ENCODE peak calls at places on chromosomes 13 and 19, in five cellular contexts. U is stimulated activated naive CD8-positive, alpha-beta T cell treated with anti-CD3 and anti-CD28 coated beads, Interleukin-15, amount 100 ng/mL, for 72 hours; H is H9; I is activated CD4-positive, alpha-beta T cell treated with anti-CD3 and anti-CD28 coated beads for 36 hours; C is GM12865. N is an unnamed sample.

GRCh38 chr19:29002336-29002735 is 210.6 kb downstream of the UQCRFS1 start:
- DNase-seq in U (no peak), H (no peak), I (no peak), C (no peak), N (no peak)

GRCh38 chr13:113149711-113150544 is 8.5 kb upstream of the PROZ start:
- DNase-seq in U (no peak), H (peak), I (no peak), C (no peak), N (no peak)

GRCh38 chr19:16199275-16199932 is 1.7 kb downstream of the AP1M1 start:
- DNase-seq in U (peak), H (no peak), I (no peak), C (no peak), N (no peak)

GRCh38 chr13:25898991-25899390 is 152.8 kb downstream of the SHISA2 start:
- DNase-seq in U (no peak), H (no peak), I (no peak), C (no peak), N (no peak)

GRCh38 chr13:27182844-27183497 is 11.4 kb upstream of the USP12 start:
- DNase-seq in U (no peak), H (no peak), I (no peak), C (no peak), N (no peak)

GRCh38 chr19:7262470-7262869 is 31.7 kb downstream of the INSR start:
- DNase-seq in U (no peak), H (no peak), I (no peak), C (no peak), N (no peak)

GRCh38 chr19:29752450-29753025 is 37.5 kb upstream of the C19orf12 start:
- DNase-seq in U (no peak), H (no peak), I (no peak), C (no peak), N (no peak)

GRCh38 chr13:114002771-114003321 is 29.0 kb upstream of the C13orf46 start:
- DNase-seq in U (no peak), H (no peak), I (no peak), C (no peak), N (no peak)

GRCh38 chr13:43346427-43346826 is 323.0 kb downstream of the DNAJC15 start:
- DNase-seq in U (no peak), H (no peak), I (no peak), C (no peak), N (no peak)

GRCh38 chr19:2251577-2252480 is 2.7 kb downstream of the AMH start:
- DNase-seq in U (peak), H (no peak), I (peak), C (no peak), N (no peak)

GRCh38 chr19:50556236-50557008 is 11.8 kb downstream of the LRRC4B start:
- DNase-seq in U (peak), H (peak), I (peak), C (peak), N (peak)

GRCh38 chr19:47161876-47162489 is 31.3 kb downstream of the SAE1 start:
- DNase-seq in U (no peak), H (no peak), I (no peak), C (no peak), N (no peak)

GRCh38 chr19:6536138-6536671 is 5.4 kb downstream of the TNFSF9 start:
- DNase-seq in U (peak), H (peak), I (peak), C (peak), N (peak)

GRCh38 chr13:55583953-55584593 is 1556.6 kb upstream of the PRR20A start:
- DNase-seq in U (no peak), H (peak), I (no peak), C (no peak), N (no peak)

GRCh38 chr13:112616586-112617381 is 28.8 kb upstream of the TUBGCP3 start:
- DNase-seq in U (no peak), H (peak), I (peak), C (peak), N (peak)

GRCh38 chr19:39236527-39236926 is 8.3 kb downstream of the IFNL3 start:
- DNase-seq in U (peak), H (no peak), I (peak), C (no peak), N (no peak)

GRCh38 chr13:104641309-104641708 is 1575.1 kb upstream of the SLC10A2 start:
- DNase-seq in U (no peak), H (no peak), I (no peak), C (no peak), N (no peak)

GRCh38 chr13:114339779-114340534 is 25.7 kb downstream of the CHAMP1 start:
- DNase-seq in U (peak), H (no peak), I (peak), C (peak), N (no peak)

GRCh38 chr19:49340069-49340864 is 5.1 kb downstream of the CD37 start:
- DNase-seq in U (peak), H (peak), I (no peak), C (peak), N (peak)

GRCh38 chr13:100159584-100159983 is 70.7 kb downstream of the PCCA start:
- DNase-seq in U (no peak), H (no peak), I (no peak), C (no peak), N (no peak)

GRCh38 chr13:40535345-40535836 is 131.1 kb downstream of the FOXO1 start:
- DNase-seq in U (no peak), H (no peak), I (no peak), C (no peak), N (no peak)

GRCh38 chr13:81929988-81930387 is 1589.1 kb upstream of the SPRY2 start:
- DNase-seq in U (no peak), H (peak), I (no peak), C (no peak), N (no peak)

GRCh38 chr13:63367522-63368198 is 1952.0 kb upstream of the PCDH20 start:
- DNase-seq in U (no peak), H (peak), I (no peak), C (no peak), N (no peak)

GRCh38 chr19:4140237-4140711 is 13.2 kb upstream of the CREB3L3 start:
- DNase-seq in U (peak), H (peak), I (peak), C (peak), N (peak)

GRCh38 chr19:49896863-49897621 is at the start of gene IL4I1:
- DNase-seq in U (peak), H (no peak), I (peak), C (peak), N (peak)

GRCh38 chr19:28406237-28406596 is 806.7 kb downstream of the UQCRFS1 start:
- DNase-seq in U (no peak), H (no peak), I (no peak), C (no peak), N (no peak)

GRCh38 chr19:14138576-14139265 is 2.3 kb upstream of the ASF1B start:
- DNase-seq in U (no peak), H (no peak), I (no peak), C (no peak), N (no peak)

GRCh38 chr19:40508739-40509260 is 42.0 kb downstream of the SPTBN4 start:
- DNase-seq in U (no peak), H (no peak), I (no peak), C (no peak), N (no peak)

GRCh38 chr13:25232937-25233515 is 54.3 kb downstream of the MTMR6 start:
- DNase-seq in U (no peak), H (no peak), I (no peak), C (peak), N (peak)

GRCh38 chr19:7705387-7706187 is 3.7 kb upstream of the FCER2 start:
- DNase-seq in U (peak), H (no peak), I (peak), C (peak), N (peak)

GRCh38 chr13:110869805-110870706 is 44.8 kb downstream of the ANKRD10 start:
- DNase-seq in U (no peak), H (peak), I (peak), C (no peak), N (no peak)

GRCh38 chr13:90003566-90003965 is 1343.9 kb upstream of the MIR17HG start:
- DNase-seq in U (no peak), H (no peak), I (no peak), C (no peak), N (no peak)

GRCh38 chr13:65470781-65471180 is 1759.4 kb downstream of the PCDH9 start:
- DNase-seq in U (no peak), H (no peak), I (no peak), C (no peak), N (no peak)

GRCh38 chr19:6060600-6061391 is 49.5 kb downstream of the RFX2 start:
- DNase-seq in U (no peak), H (peak), I (peak), C (no peak), N (no peak)

GRCh38 chr19:41548954-41549688 is 26.8 kb upstream of the CEACAM21 start:
- DNase-seq in U (peak), H (no peak), I (peak), C (peak), N (peak)